ENCODE peak calls at places on chromosomes 16 and 17, in eight cellular contexts. H is kidney, R is left ventricle myocardium inferior, S is heart right ventricle, E is heart left ventricle, Z is AG10803, X is ascending aorta, Q is astrocyte of the spinal cord. M is an unnamed sample.

GRCh38 chr16:30985401-30986128 is 558 bp downstream of the HSD3B7 start:
- DNase-seq in Q (no peak), E (no peak), S (no peak), R (no peak), H (peak), Z (peak), X (no peak), M (peak)

GRCh38 chr17:54864070-54864469 is 36.6 kb upstream of the TOM1L1 start:
- DNase-seq in H (no peak), X (no peak), Q (no peak), R (no peak), Z (no peak), E (no peak), S (no peak), M (no peak)

GRCh38 chr17:58304735-58305486 is 23.7 kb downstream of the TSPOAP1 start:
- DNase-seq in X (no peak), R (no peak), Q (no peak), E (no peak), H (peak), Z (no peak), S (no peak), M (peak)

GRCh38 chr16:14564323-14564722 is 65.7 kb downstream of the PARN start:
- DNase-seq in S (no peak), Q (no peak), X (no peak), E (no peak), Z (no peak), R (no peak), H (no peak), M (no peak)

GRCh38 chr17:732788-733720 is 658 bp downstream of the TLCD3A start:
- DNase-seq in Z (peak), X (no peak), E (peak), H (peak), Q (peak), S (peak), R (peak), M (no peak)

GRCh38 chr17:80195671-80196529 is 24.2 kb downstream of the SGSH start:
- DNase-seq in Z (no peak), X (no peak), R (no peak), Q (peak), E (no peak), H (peak), S (no peak), M (no peak)

GRCh38 chr17:77527836-77528505 is 387.2 kb downstream of the SEC14L1 start:
- DNase-seq in S (no peak), R (no peak), X (no peak), E (no peak), Z (no peak), H (no peak), Q (no peak), M (no peak)

GRCh38 chr17:72671034-72671433 is 421.5 kb downstream of the SLC39A11 start:
- DNase-seq in Z (no peak), R (no peak), S (no peak), H (no peak), Q (no peak), X (no peak), E (no peak), M (no peak)

GRCh38 chr17:73156166-73156840 is 8.5 kb upstream of the SSTR2 start:
- DNase-seq in H (peak), S (peak), R (peak), E (peak), Q (peak), X (peak), Z (peak), M (peak)

GRCh38 chr17:60902399-60902798 is 224.7 kb downstream of the BCAS3 start:
- DNase-seq in Z (no peak), S (no peak), E (no peak), Q (no peak), X (no peak), R (no peak), H (no peak), M (no peak)

GRCh38 chr17:62085511-62086408 is 20.7 kb upstream of the MED13 start:
- DNase-seq in R (no peak), Z (peak), E (no peak), X (no peak), Q (peak), S (no peak), H (no peak), M (no peak)

GRCh38 chr17:14813649-14814048 is 451.5 kb downstream of the PMP22 start:
- DNase-seq in R (no peak), Z (no peak), X (no peak), E (peak), Q (no peak), S (peak), H (no peak), M (no peak)
- TF ChIP-seq CTCF in R (no peak), Z (peak), X (no peak), E (no peak), Q (no peak), S (peak), H (no peak), M (no peak)

GRCh38 chr17:65711671-65712276 is 150.3 kb upstream of the AXIN2 start:
- DNase-seq in R (no peak), Z (no peak), S (no peak), H (no peak), X (no peak), Q (no peak), E (no peak), M (no peak)
- H3K4me3 ChIP-seq in R (no peak), Z (no peak), S (no peak), H (no peak), X (peak), Q (no peak), E (no peak), M (no peak)

GRCh38 chr17:74748529-74749261 is at the start of gene NHERF1:
- DNase-seq in X (peak), S (peak), Z (peak), H (peak), R (peak), E (peak), Q (peak), M (peak)
- TF ChIP-seq CTCF in X (no peak), S (no peak), Z (no peak), H (peak), R (peak), E (peak), Q (peak), M (no peak)

DNA sequence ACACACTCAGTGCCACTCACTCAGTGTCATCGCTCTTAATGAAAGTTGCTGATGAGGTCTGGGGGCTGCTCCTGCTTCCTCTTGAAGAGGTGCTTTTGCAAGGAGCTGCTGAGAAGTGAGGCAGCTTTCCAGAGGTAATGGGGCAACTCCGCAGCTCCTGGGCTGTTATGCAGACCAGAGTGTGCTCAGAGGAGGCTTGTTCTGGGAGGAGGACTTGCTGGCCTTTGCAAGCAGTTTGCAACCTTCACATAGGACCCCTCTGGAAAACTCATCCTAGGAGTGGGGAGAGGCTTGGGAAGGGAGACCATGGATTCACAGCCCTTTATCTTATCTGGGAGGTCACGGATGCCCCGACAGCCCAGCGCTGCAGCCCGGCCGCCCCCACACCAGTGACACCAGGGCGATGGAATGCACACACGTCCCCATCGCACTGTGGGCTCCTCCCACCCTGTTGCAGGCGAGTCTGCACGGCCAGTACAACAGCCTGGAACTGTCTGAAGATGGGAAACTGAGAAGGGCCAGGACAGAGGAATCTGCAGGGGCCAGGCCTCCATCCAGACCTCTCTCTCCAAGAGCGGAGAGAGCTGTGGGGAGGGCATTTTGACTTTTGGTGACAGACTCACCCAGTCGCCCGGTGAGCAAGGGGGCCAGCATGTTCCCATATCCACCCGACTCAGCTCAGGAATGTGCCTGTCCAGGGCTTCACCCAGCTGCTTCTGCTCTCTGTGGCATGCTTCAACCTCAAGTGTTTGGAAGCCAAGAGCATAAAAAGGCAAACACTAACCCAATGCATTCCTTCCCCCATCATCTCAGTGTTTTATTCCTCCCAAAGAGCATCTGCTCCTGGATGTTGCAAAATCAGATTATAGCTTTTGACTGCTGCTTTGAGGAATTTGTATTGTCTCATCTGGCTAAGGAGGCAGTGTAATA is 78.6 kb upstream of the ZNF469 start:
- DNase-seq in E (peak), S (no peak), Z (peak), H (peak), R (no peak), X (no peak), Q (peak), M (no peak)
- H3K4me3 ChIP-seq in E (no peak), S (no peak), Z (peak), H (no peak), R (no peak), X (no peak), Q (no peak), M (no peak)

M was measured in lower leg skin.